ENCODE peak calls at places on chromosomes 2 and 18, in nine cellular contexts. One of them, this sample, is unnamed.
A peak's percentile ranks its signal among the peaks of the same experiment; 100 is the strongest.

GRCh38 chr18:58402247-58402646 is 226.6 kb downstream of the ALPK2 start:
- DNase-seq in midbrain: no peak
- DNase-seq in AG09319: no peak
- DNase-seq in LNCaP clone FGC: peak; percentile 79
- DNase-seq in AG20443: peak; percentile 51
- DNase-seq in activated CD8-positive, alpha-beta memory T cell treated with anti-CD3 and anti-CD28 coated beads for 48 hours: no peak
- DNase-seq in cerebellum: peak; percentile 41
- DNase-seq in CD4-positive, alpha-beta T cell: no peak
- DNase-seq in activated T-cell treated with anti-CD3 and anti-CD28 coated beads, Interleukin-2, amount 50 U/mL, for 48 hours: no peak
- DNase-seq in this sample: no peak

GRCh38 chr2:159891917-159892691 is 94.1 kb upstream of the CD302 start:
- DNase-seq in midbrain: no peak
- DNase-seq in AG09319: no peak
- DNase-seq in LNCaP clone FGC: no peak
- DNase-seq in AG20443: peak; percentile 66
- DNase-seq in activated CD8-positive, alpha-beta memory T cell treated with anti-CD3 and anti-CD28 coated beads for 48 hours: no peak
- DNase-seq in cerebellum: no peak
- DNase-seq in CD4-positive, alpha-beta T cell: no peak
- DNase-seq in activated T-cell treated with anti-CD3 and anti-CD28 coated beads, Interleukin-2, amount 50 U/mL, for 48 hours: no peak
- DNase-seq in this sample: no peak

GRCh38 chr18:74451148-74451547 is 6.0 kb downstream of the DIPK1C start:
- DNase-seq in midbrain: no peak
- DNase-seq in AG09319: no peak
- DNase-seq in LNCaP clone FGC: no peak
- DNase-seq in AG20443: no peak
- DNase-seq in activated CD8-positive, alpha-beta memory T cell treated with anti-CD3 and anti-CD28 coated beads for 48 hours: no peak
- DNase-seq in cerebellum: no peak
- DNase-seq in CD4-positive, alpha-beta T cell: no peak
- DNase-seq in activated T-cell treated with anti-CD3 and anti-CD28 coated beads, Interleukin-2, amount 50 U/mL, for 48 hours: no peak
- DNase-seq in this sample: no peak

GRCh38 chr2:17148298-17149228 is 369.7 kb downstream of the RAD51AP2 start:
- DNase-seq in midbrain: peak; percentile 2
- DNase-seq in AG09319: no peak
- DNase-seq in LNCaP clone FGC: no peak
- DNase-seq in AG20443: no peak
- DNase-seq in activated CD8-positive, alpha-beta memory T cell treated with anti-CD3 and anti-CD28 coated beads for 48 hours: no peak
- DNase-seq in cerebellum: no peak
- DNase-seq in CD4-positive, alpha-beta T cell: no peak
- DNase-seq in activated T-cell treated with anti-CD3 and anti-CD28 coated beads, Interleukin-2, amount 50 U/mL, for 48 hours: no peak
- DNase-seq in this sample: no peak

GRCh38 chr2:120828066-120828465 is 92.4 kb downstream of the GLI2 start:
- DNase-seq in midbrain: no peak
- DNase-seq in AG09319: no peak
- DNase-seq in LNCaP clone FGC: no peak
- DNase-seq in AG20443: no peak
- DNase-seq in activated CD8-positive, alpha-beta memory T cell treated with anti-CD3 and anti-CD28 coated beads for 48 hours: no peak
- DNase-seq in cerebellum: no peak
- DNase-seq in CD4-positive, alpha-beta T cell: no peak
- DNase-seq in activated T-cell treated with anti-CD3 and anti-CD28 coated beads, Interleukin-2, amount 50 U/mL, for 48 hours: no peak
- DNase-seq in this sample: no peak

GRCh38 chr2:165401285-165401852 is 68.1 kb upstream of the CSRNP3 start:
- DNase-seq in midbrain: peak; percentile 79
- DNase-seq in AG09319: peak; percentile 45
- DNase-seq in LNCaP clone FGC: peak; percentile 71
- DNase-seq in AG20443: peak; percentile 40
- DNase-seq in activated CD8-positive, alpha-beta memory T cell treated with anti-CD3 and anti-CD28 coated beads for 48 hours: no peak
- DNase-seq in cerebellum: peak; percentile 38
- DNase-seq in CD4-positive, alpha-beta T cell: no peak
- DNase-seq in activated T-cell treated with anti-CD3 and anti-CD28 coated beads, Interleukin-2, amount 50 U/mL, for 48 hours: no peak
- DNase-seq in this sample: peak; percentile 20

GRCh38 chr2:218995972-218996644 is 2.9 kb upstream of the CRYBA2 start:
- DNase-seq in midbrain: peak; percentile 89
- DNase-seq in AG09319: peak; percentile 42
- DNase-seq in LNCaP clone FGC: no peak
- DNase-seq in AG20443: peak; percentile 99
- DNase-seq in activated CD8-positive, alpha-beta memory T cell treated with anti-CD3 and anti-CD28 coated beads for 48 hours: peak; percentile 78
- DNase-seq in cerebellum: peak; percentile 90
- DNase-seq in CD4-positive, alpha-beta T cell: peak; percentile 72
- DNase-seq in activated T-cell treated with anti-CD3 and anti-CD28 coated beads, Interleukin-2, amount 50 U/mL, for 48 hours: peak; percentile 92
- DNase-seq in this sample: peak; percentile 88

GRCh38 chr2:129253461-129253812 is 726.0 kb upstream of the RAB6C start:
- DNase-seq in midbrain: peak; percentile 10
- DNase-seq in AG09319: no peak
- DNase-seq in LNCaP clone FGC: no peak
- DNase-seq in AG20443: no peak
- DNase-seq in activated CD8-positive, alpha-beta memory T cell treated with anti-CD3 and anti-CD28 coated beads for 48 hours: no peak
- DNase-seq in cerebellum: peak; percentile 4
- DNase-seq in CD4-positive, alpha-beta T cell: no peak
- DNase-seq in activated T-cell treated with anti-CD3 and anti-CD28 coated beads, Interleukin-2, amount 50 U/mL, for 48 hours: no peak
- DNase-seq in this sample: no peak

GRCh38 chr18:55206941-55207340 is 247.7 kb upstream of the CCDC68 start:
- DNase-seq in midbrain: no peak
- DNase-seq in AG09319: no peak
- DNase-seq in LNCaP clone FGC: no peak
- DNase-seq in AG20443: peak; percentile 20
- DNase-seq in activated CD8-positive, alpha-beta memory T cell treated with anti-CD3 and anti-CD28 coated beads for 48 hours: no peak
- DNase-seq in cerebellum: no peak
- DNase-seq in CD4-positive, alpha-beta T cell: no peak
- DNase-seq in activated T-cell treated with anti-CD3 and anti-CD28 coated beads, Interleukin-2, amount 50 U/mL, for 48 hours: no peak
- DNase-seq in this sample: no peak

GRCh38 chr2:154507186-154507585 is 191.3 kb upstream of the KCNJ3 start:
- DNase-seq in midbrain: no peak
- DNase-seq in AG09319: no peak
- DNase-seq in LNCaP clone FGC: no peak
- DNase-seq in AG20443: no peak
- DNase-seq in activated CD8-positive, alpha-beta memory T cell treated with anti-CD3 and anti-CD28 coated beads for 48 hours: no peak
- DNase-seq in cerebellum: no peak
- DNase-seq in CD4-positive, alpha-beta T cell: no peak
- DNase-seq in activated T-cell treated with anti-CD3 and anti-CD28 coated beads, Interleukin-2, amount 50 U/mL, for 48 hours: no peak
- DNase-seq in this sample: peak; percentile 10

GRCh38 chr18:62420151-62420512 is 95.0 kb downstream of the TNFRSF11A start:
- DNase-seq in midbrain: no peak
- DNase-seq in AG09319: no peak
- DNase-seq in LNCaP clone FGC: no peak
- DNase-seq in AG20443: peak; percentile 51
- DNase-seq in activated CD8-positive, alpha-beta memory T cell treated with anti-CD3 and anti-CD28 coated beads for 48 hours: no peak
- DNase-seq in cerebellum: no peak
- DNase-seq in CD4-positive, alpha-beta T cell: no peak
- DNase-seq in activated T-cell treated with anti-CD3 and anti-CD28 coated beads, Interleukin-2, amount 50 U/mL, for 48 hours: peak; percentile 61
- DNase-seq in this sample: no peak

GRCh38 chr18:59354731-59355130 is 4.3 kb downstream of the LMAN1 start:
- DNase-seq in midbrain: no peak
- DNase-seq in AG09319: no peak
- DNase-seq in LNCaP clone FGC: no peak
- DNase-seq in AG20443: no peak
- DNase-seq in activated CD8-positive, alpha-beta memory T cell treated with anti-CD3 and anti-CD28 coated beads for 48 hours: no peak
- DNase-seq in cerebellum: no peak
- DNase-seq in CD4-positive, alpha-beta T cell: no peak
- DNase-seq in activated T-cell treated with anti-CD3 and anti-CD28 coated beads, Interleukin-2, amount 50 U/mL, for 48 hours: no peak
- DNase-seq in this sample: no peak

This sample was measured in GM10248.